ENCODE peak calls at places on chromosomes 16 and 17, in four cellular contexts. G, V, J and X are unnamed samples.

GRCh38 chr16:4801051-4801961 is 1.1 kb downstream of the ROGDI start:
- DNase-seq in G (no peak), V (no peak), J (no peak), X (no peak)

GRCh38 chr17:79464310-79465010 is 146.4 kb downstream of the RBFOX3 start:
- DNase-seq in G (no peak), V (no peak), J (no peak), X (no peak)

GRCh38 chr17:68455756-68456528 is 1.4 kb downstream of the WIPI1 start:
- DNase-seq in G (peak), V (peak), J (no peak), X (no peak)

GRCh38 chr16:74752258-74752657 is 22.4 kb downstream of the FA2H start:
- DNase-seq in G (no peak), V (no peak), J (no peak), X (no peak)

GRCh38 chr17:68771867-68772515 is 170.8 kb upstream of the FAM20A start:
- DNase-seq in G (peak), V (peak), J (no peak), X (peak)

GRCh38 chr17:74960739-74961342 is 11.7 kb downstream of the HID1 start:
- DNase-seq in G (no peak), V (peak), J (no peak), X (peak)

GRCh38 chr17:67132366-67132765 is 88.0 kb downstream of the CACNG1 start:
- DNase-seq in G (no peak), V (no peak), J (no peak), X (no peak)

GRCh38 chr17:41635121-41636097 is 11.0 kb upstream of the KRT17 start:
- DNase-seq in G (no peak), V (no peak), J (no peak), X (no peak)

GRCh38 chr17:44376124-44376523 is 12.5 kb upstream of the FAM171A2 start:
- DNase-seq in G (no peak), V (peak), J (no peak), X (peak)

GRCh38 chr16:4667203-4667983 is 26.0 kb upstream of the NUDT16L1 start:
- DNase-seq in G (no peak), V (no peak), J (no peak), X (no peak)

GRCh38 chr16:20899503-20900298 is 457 bp downstream of the DCUN1D3 start:
- DNase-seq in G (peak), V (no peak), J (no peak), X (peak)

GRCh38 chr16:38941-39892 is 14.2 kb downstream of the POLR3K start:
- DNase-seq in G (no peak), V (no peak), J (peak), X (peak)

GRCh38 chr17:17952691-17953090 is 19.5 kb downstream of the TOM1L2 start:
- DNase-seq in G (no peak), V (no peak), J (no peak), X (no peak)